ENCODE peak calls at places on chromosomes 6 and 20, in four cellular contexts. B is endothelial cell, R is heart left ventricle, J is foreskin fibroblast. P is an unnamed sample.
A peak's percentile ranks its signal among the peaks of the same experiment; 100 is the strongest.

GRCh38 chr20:62708591-62709536 is at the start of gene NTSR1:
- DNase-seq in R (peak; percentile 60), B (peak; percentile 26), J (peak; percentile 71), P (no peak)

GRCh38 chr6:106724848-106725247 is 95.5 kb downstream of the QRSL1 start:
- DNase-seq in B (no peak), R (no peak), J (no peak), P (no peak)

GRCh38 chr6:41047745-41048742 is 5.0 kb upstream of the APOBEC2 start:
- DNase-seq in R (no peak), B (no peak), J (no peak), P (no peak)

GRCh38 chr6:151784441-151785214 is 22.9 kb upstream of the ESR1 start:
- DNase-seq in B (no peak), J (peak; percentile 59), R (no peak), P (no peak)

GRCh38 chr6:159701413-159701999 is 8.5 kb upstream of the SOD2 start:
- DNase-seq in R (no peak), J (peak; percentile 90), B (no peak), P (no peak)

GRCh38 chr6:80605165-80605989 is 498.9 kb downstream of the BCKDHB start:
- DNase-seq in R (no peak), B (peak; percentile 28), J (peak; percentile 62), P (peak; percentile 0)

GRCh38 chr6:41226752-41227151 is 1.4 kb upstream of the TREML4 start:
- DNase-seq in B (no peak), J (no peak), R (no peak), P (peak; percentile 19)

GRCh38 chr6:169589699-169590257 is 112.1 kb downstream of the WDR27 start:
- DNase-seq in B (no peak), R (no peak), J (peak; percentile 12), P (no peak)

GRCh38 chr6:44630125-44631028 is 242.9 kb downstream of the CDC5L start:
- DNase-seq in J (peak; percentile 73), R (no peak), B (peak; percentile 60), P (peak; percentile 32)

GRCh38 chr20:53480913-53481312 is 112.7 kb downstream of the ZNF217 start:
- DNase-seq in J (no peak), B (no peak), R (no peak), P (no peak)

GRCh38 chr6:21931641-21932335 is 338.2 kb downstream of the SOX4 start:
- DNase-seq in R (no peak), B (no peak), J (no peak), P (no peak)

GRCh38 chr6:110018486-110018885 is 40.4 kb downstream of the GPR6 start:
- DNase-seq in B (no peak), R (no peak), J (no peak), P (no peak)

GRCh38 chr6:8084586-8084985 is 17.8 kb downstream of the EEF1E1 start:
- DNase-seq in R (no peak), J (peak; percentile 32), B (no peak), P (no peak)

GRCh38 chr6:137089305-137089704 is 44.5 kb upstream of the IL20RA start:
- DNase-seq in R (no peak), J (no peak), B (no peak), P (no peak)

GRCh38 chr20:51060301-51060700 is 37.4 kb upstream of the KCNG1 start:
- DNase-seq in B (no peak), R (no peak), J (no peak), P (no peak)

GRCh38 chr20:45860573-45861011 is 3.2 kb downstream of the ZSWIM3 start:
- DNase-seq in B (no peak), R (no peak), J (no peak), P (no peak)

GRCh38 chr20:19995220-19995863 is 21.8 kb upstream of the NAA20 start:
- DNase-seq in J (peak; percentile 82), R (no peak), B (no peak), P (no peak)

GRCh38 chr6:109197061-109197460 is 101.8 kb downstream of the CEP57L1 start:
- DNase-seq in J (no peak), B (no peak), R (no peak), P (no peak)

GRCh38 chr6:158717341-158718328 is 67.8 kb downstream of the SYTL3 start:
- DNase-seq in B (no peak), R (no peak), J (no peak), P (no peak)

GRCh38 chr6:44974511-44974910 is 353.6 kb upstream of the RUNX2 start:
- DNase-seq in R (no peak), B (no peak), J (no peak), P (no peak)